ENCODE peak calls at places on chromosome 15, in ten cellular contexts. U is AG04449, J is GM06990, R is foreskin fibroblast, O is psoas muscle, P is ovary, Z is AG09309, B is mammary epithelial cell, V is fibroblast of lung, E is Peyer's patch. F is an unnamed sample.

GRCh38 chr15:53171571-53171970 is 381.4 kb upstream of the ONECUT1 start:
- DNase-seq in U (no peak), R (no peak), B (no peak), V (no peak), J (no peak), P (no peak), O (no peak), E (no peak), Z (no peak), F (no peak)

GRCh38 chr15:55407631-55407948 is 569 bp downstream of the CCPG1 start:
- DNase-seq in Z (no peak), E (no peak), O (no peak), J (no peak), V (peak; percentile 34), P (no peak), U (no peak), R (no peak), B (no peak), F (peak; percentile 27)

GRCh38 chr15:80058044-80058443 is 1.4 kb upstream of the ZFAND6 start:
- DNase-seq in B (no peak), R (no peak), Z (no peak), J (no peak), U (no peak), O (no peak), P (no peak), V (no peak), E (no peak), F (no peak)

GRCh38 chr15:94731286-94731685 is 499.9 kb downstream of the MCTP2 start:
- DNase-seq in R (no peak), V (no peak), J (no peak), E (no peak), P (no peak), U (no peak), O (no peak), B (no peak), Z (no peak), F (no peak)

GRCh38 chr15:88799341-88799740 is 3.9 kb upstream of the ACAN start:
- DNase-seq in J (no peak), U (no peak), E (no peak), O (no peak), B (no peak), V (no peak), Z (no peak), R (no peak), P (no peak), F (no peak)

GRCh38 chr15:25268166-25268565 is 170.7 kb downstream of the UBE3A start:
- DNase-seq in J (no peak), P (no peak), Z (no peak), V (no peak), E (no peak), O (no peak), U (no peak), B (no peak), R (no peak), F (peak; percentile 8)

GRCh38 chr15:78315686-78316085 is 16.3 kb upstream of the SKIC8 start:
- DNase-seq in U (no peak), Z (no peak), P (no peak), O (no peak), V (no peak), R (peak; percentile 34), B (no peak), J (no peak), E (no peak), F (peak; percentile 42)

GRCh38 chr15:83100072-83100646 is 7.3 kb upstream of the TM6SF1 start:
- DNase-seq in R (no peak), Z (no peak), V (no peak), E (no peak), J (no peak), P (no peak), B (no peak), O (no peak), U (no peak), F (no peak)

GRCh38 chr15:62624541-62625399 is 417.8 kb upstream of the TPM1 start:
- DNase-seq in P (peak; percentile 59), V (peak; percentile 46), O (no peak), E (no peak), U (no peak), B (peak; percentile 30), Z (peak; percentile 72), R (peak; percentile 91), J (peak; percentile 6), F (peak; percentile 47)

GRCh38 chr15:86615411-86615810 is 535.7 kb downstream of the AGBL1 start:
- DNase-seq in R (no peak), U (no peak), Z (no peak), J (no peak), V (no peak), B (no peak), O (no peak), P (no peak), E (no peak), F (no peak)

GRCh38 chr15:75061272-75061671 is 37.9 kb downstream of the PPCDC start:
- DNase-seq in B (peak; percentile 52), Z (no peak), P (peak; percentile 2), J (no peak), O (no peak), E (peak; percentile 15), U (no peak), V (peak; percentile 35), R (peak; percentile 55), F (no peak)

GRCh38 chr15:33140326-33140725 is 54.2 kb downstream of the FMN1 start:
- DNase-seq in B (no peak), V (no peak), U (no peak), E (no peak), J (no peak), O (no peak), R (no peak), P (no peak), Z (no peak), F (no peak)

DNA sequence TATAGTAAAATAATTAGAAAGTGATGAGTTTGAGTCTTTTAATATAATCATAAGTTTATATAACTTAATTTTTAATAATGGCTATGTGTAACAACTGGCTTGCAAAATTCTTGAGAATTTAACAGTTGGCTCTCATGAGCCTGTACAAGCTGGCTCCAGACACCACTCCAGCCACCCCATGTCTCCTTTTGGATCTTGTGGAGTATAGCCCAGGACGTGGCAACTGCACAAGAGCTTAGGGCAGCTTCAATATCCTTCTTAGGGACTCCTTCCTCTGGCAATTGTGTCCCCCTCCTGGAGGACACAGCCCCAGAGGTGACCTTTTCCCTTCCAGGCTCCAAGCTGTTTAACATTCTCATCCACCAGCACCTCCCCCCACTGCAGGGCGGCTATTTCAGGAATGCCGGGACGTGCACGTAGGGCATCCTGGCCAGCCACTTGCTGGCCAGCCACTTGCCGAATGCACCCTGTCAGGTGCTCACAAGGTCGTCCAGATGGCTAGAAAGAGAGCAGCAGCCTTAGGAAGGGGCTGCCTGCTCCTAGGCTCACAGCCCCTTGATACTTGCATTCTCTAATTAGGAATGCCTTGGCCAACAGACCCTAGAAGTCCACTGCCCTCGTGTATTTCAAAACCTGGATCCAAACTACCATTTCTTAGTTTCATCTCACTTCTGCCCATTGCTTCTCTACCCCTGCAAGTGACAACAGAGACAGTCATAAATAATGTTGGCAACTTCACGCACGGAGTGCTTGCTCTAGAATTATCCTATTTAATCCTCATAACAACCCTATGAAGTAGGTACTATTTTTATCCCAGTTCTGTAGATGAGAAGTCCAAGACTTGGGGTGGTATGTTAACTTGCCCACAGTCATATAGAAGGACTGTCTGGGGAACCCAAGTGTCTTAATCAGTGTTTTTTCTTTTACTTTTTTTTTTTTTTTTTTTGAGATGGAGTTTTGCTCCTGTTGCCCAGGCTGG is 24.5 kb upstream of the IDH2 start:
- DNase-seq in P (no peak), B (no peak), U (no peak), E (no peak), J (no peak), R (peak; percentile 8), Z (no peak), V (no peak), O (peak; percentile 50), F (no peak)
- H3K4me3 ChIP-seq in P (no peak overlapping the region), B (no peak overlapping the region), U (no peak overlapping the region), E (no peak overlapping the region), J (no peak overlapping the region), R (no peak overlapping the region), Z (no peak overlapping the region), V (no peak overlapping the region), O (peak overlapping the region; percentile 8), F (no peak overlapping the region)

GRCh38 chr15:66608159-66608558 is 42.4 kb upstream of the LCTL start:
- DNase-seq in R (no peak), Z (no peak), P (no peak), J (no peak), O (no peak), V (no peak), U (no peak), B (no peak), E (no peak), F (no peak)
- TF ChIP-seq CTCF in R (no peak), Z (no peak), P (no peak), J (no peak), O (no peak), V (no peak), U (no peak), B (no peak), E (no peak), F (no peak)

GRCh38 chr15:91995146-91995545 is 141.6 kb downstream of the SLCO3A1 start:
- DNase-seq in J (no peak), R (no peak), P (no peak), O (no peak), E (no peak), V (no peak), U (no peak), Z (no peak), B (no peak), F (no peak)
- H3K4me3 ChIP-seq in J (no peak overlapping the region), R (no peak overlapping the region), P (no peak overlapping the region), O (no peak overlapping the region), E (no peak overlapping the region), V (no peak overlapping the region), U (no peak overlapping the region), Z (no peak overlapping the region), B (no peak overlapping the region), F (no peak overlapping the region)

GRCh38 chr15:71282086-71282485 is 166.8 kb downstream of the THSD4 start:
- DNase-seq in B (no peak), E (no peak), P (no peak), V (peak; percentile 81), O (no peak), Z (peak; percentile 60), J (no peak), U (no peak), R (peak; percentile 61), F (no peak)
- TF ChIP-seq CTCF in B (no peak), E (no peak), P (no peak), V (no peak), O (no peak), Z (no peak), J (no peak), U (no peak), R (no peak), F (no peak)

DNA sequence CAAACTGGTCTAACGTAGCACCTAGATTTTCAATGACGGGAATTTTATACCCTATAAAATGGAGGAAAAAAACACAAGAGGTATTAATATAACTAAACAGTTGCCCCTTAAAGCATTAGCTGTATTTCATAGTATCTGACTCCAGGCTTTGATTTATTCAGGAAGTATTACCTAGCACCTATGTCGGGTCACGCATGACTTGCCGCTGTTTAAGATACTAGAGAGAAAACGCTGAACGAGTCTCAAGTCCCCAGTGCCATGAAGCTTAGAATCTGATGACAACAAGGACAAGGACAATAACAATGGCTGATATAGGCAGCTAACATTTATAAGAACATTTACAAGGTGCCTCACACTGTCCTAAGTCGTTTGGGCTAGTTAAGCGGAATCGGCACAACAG is 1.9 kb downstream of the SNRPA1 start:
- DNase-seq in B (no peak), O (no peak), V (no peak), Z (no peak), U (no peak), E (peak; percentile 60), J (no peak), P (no peak), R (no peak), F (peak; percentile 21)
- H3K4me3 ChIP-seq in B (peak overlapping the region; percentile 94), O (peak overlapping the region; percentile 99), V (peak overlapping the region; percentile 63), Z (peak overlapping the region; percentile 95), U (peak overlapping the region; percentile 91), E (peak overlapping the region; percentile 70), J (peak overlapping the region; percentile 85), P (peak overlapping the region; percentile 94), R (peak overlapping the region; percentile 76), F (peak overlapping the region; percentile 95)

GRCh38 chr15:30941520-30941919 is 37.8 kb downstream of the FAN1 start:
- DNase-seq in U (no peak), J (no peak), R (no peak), O (no peak), P (no peak), V (no peak), B (no peak), E (no peak), Z (no peak), F (no peak)
- TF ChIP-seq CTCF in U (no peak), J (no peak), R (no peak), O (no peak), P (no peak), V (no peak), B (no peak), E (no peak), Z (no peak), F (no peak)